ENCODE peak calls at places on chromosome 19, in four cellular contexts. E is T-helper 2 cell treated with Interferon-gamma antibody and Interleukin-4, amounts not matched to agents 5 μg/mL and 100 μg/mL, for 36 hours; I is NCI-H1092 treated with DMSO at 0.1 percent for 48 hours; U is DMS53. K is an unnamed sample.

GRCh38 chr19:47848425-47848824 is 10.6 kb upstream of the TPRX2 start:
- DNase-seq in U (no peak), E (no peak), I (no peak), K (no peak)

GRCh38 chr19:15418112-15418587 is 638 bp downstream of the AKAP8L start:
- DNase-seq in E (no peak), U (peak), I (peak), K (no peak)

GRCh38 chr19:9342610-9343304 is 18.8 kb downstream of the ZNF559 start:
- DNase-seq in U (peak), E (no peak), I (no peak), K (no peak)

GRCh38 chr19:41427647-41428480 is 690 bp upstream of the B3GNT8 start:
- DNase-seq in E (peak), I (peak), U (peak), K (peak)

GRCh38 chr19:41023193-41023592 is 32.1 kb downstream of the CYP2B6 start:
- DNase-seq in U (no peak), E (no peak), I (no peak), K (no peak)

GRCh38 chr19:33883869-33884519 is 87.3 kb downstream of the KCTD15 start:
- DNase-seq in I (no peak), E (no peak), U (peak), K (no peak)

GRCh38 chr19:46147791-46148288 is at the start of gene IGFL2:
- DNase-seq in U (no peak), E (no peak), I (no peak), K (no peak)

GRCh38 chr19:35346193-35347052 is 1.3 kb upstream of the FFAR1 start:
- DNase-seq in U (no peak), E (peak), I (no peak), K (peak)

GRCh38 chr19:37855098-37855497 is 51.3 kb downstream of the WDR87 start:
- DNase-seq in E (no peak), I (peak), U (peak), K (peak)

GRCh38 chr19:1980068-1980467 is 35.4 kb downstream of the BTBD2 start:
- DNase-seq in U (no peak), E (no peak), I (no peak), K (no peak)

GRCh38 chr19:5993516-5994406 is 15.8 kb upstream of the RANBP3 start:
- DNase-seq in U (peak), I (no peak), E (no peak), K (no peak)

GRCh38 chr19:35140898-35141626 is 2.0 kb upstream of the FXYD7 start:
- DNase-seq in E (peak), I (no peak), U (peak), K (peak)